ENCODE peak calls at places on chromosomes 12 and 14, in four cellular contexts. D, F, M and N are unnamed samples.

GRCh38 chr12:52634266-52635056 is 16.1 kb upstream of the KRT73 start:
- DNase-seq in F (no peak), M (no peak), D (no peak), N (peak)

GRCh38 chr12:59548930-59549329 is 46.9 kb upstream of the SLC16A7 start:
- DNase-seq in M (no peak), D (no peak), F (no peak), N (no peak)

GRCh38 chr14:33165926-33166289 is 227.2 kb downstream of the NPAS3 start:
- DNase-seq in D (no peak), F (no peak), M (peak), N (no peak)

GRCh38 chr14:36553650-36554260 is 28.7 kb downstream of the NKX2-8 start:
- DNase-seq in F (no peak), D (no peak), M (peak), N (no peak)

GRCh38 chr14:104826197-104826857 is 25.4 kb downstream of the ZBTB42 start:
- DNase-seq in F (peak), D (peak), M (peak), N (peak)

GRCh38 chr12:12319501-12320322 is 30.3 kb downstream of the MANSC1 start:
- DNase-seq in M (no peak), D (no peak), F (no peak), N (no peak)

GRCh38 chr14:101628471-101628966 is 67.2 kb downstream of the DIO3 start:
- DNase-seq in F (peak), M (peak), D (no peak), N (peak)

GRCh38 chr12:56629459-56630179 is 507 bp downstream of the BAZ2A start:
- DNase-seq in D (no peak), F (no peak), M (peak), N (no peak)

GRCh38 chr12:56437430-56438176 is 11.6 kb downstream of the TIMELESS start:
- DNase-seq in M (no peak), F (no peak), D (no peak), N (no peak)

GRCh38 chr14:24095196-24096068 is 1.3 kb downstream of the PCK2 start:
- DNase-seq in F (peak), M (peak), D (peak), N (no peak)

GRCh38 chr12:47838286-47838931 is 18.7 kb upstream of the HDAC7 start:
- DNase-seq in D (no peak), M (peak), F (no peak), N (no peak)

GRCh38 chr12:102475355-102475754 is 5.0 kb downstream of the IGF1 start:
- DNase-seq in F (no peak), D (no peak), M (no peak), N (no peak)

GRCh38 chr14:98103705-98104104 is 1168.3 kb downstream of the BCL11B start:
- DNase-seq in M (peak), D (no peak), F (no peak), N (no peak)

GRCh38 chr12:69097619-69098368 is 141.6 kb upstream of the CPSF6 start:
- DNase-seq in D (no peak), M (no peak), F (no peak), N (no peak)

GRCh38 chr12:124573839-124574786 is 6.7 kb upstream of the NCOR2 start:
- DNase-seq in F (no peak), M (peak), D (no peak), N (no peak)

GRCh38 chr14:88452231-88452630 is 66.8 kb downstream of the SPATA7 start:
- DNase-seq in D (no peak), F (no peak), M (no peak), N (no peak)

GRCh38 chr12:111788178-111788654 is 21.5 kb downstream of the ALDH2 start:
- DNase-seq in M (peak), F (no peak), D (no peak), N (no peak)

GRCh38 chr14:69355955-69356321 is 42.2 kb downstream of the ERH start:
- DNase-seq in M (no peak), D (peak), F (peak), N (no peak)

GRCh38 chr14:37376944-37377609 is 179.3 kb downstream of the MIPOL1 start:
- DNase-seq in M (no peak), D (no peak), F (no peak), N (no peak)

GRCh38 chr12:77377116-77377515 is 311.7 kb upstream of the E2F7 start:
- DNase-seq in M (peak), F (no peak), D (no peak), N (no peak)

GRCh38 chr12:7351177-7351576 is 47.3 kb downstream of the ACSM4 start:
- DNase-seq in M (no peak), D (no peak), F (no peak), N (no peak)

GRCh38 chr14:90445011-90445410 is 48.2 kb downstream of the CALM1 start:
- DNase-seq in D (no peak), F (no peak), M (no peak), N (no peak)

GRCh38 chr12:113850309-113851056 is 115.6 kb downstream of the RBM19 start:
- DNase-seq in M (no peak), F (no peak), D (no peak), N (no peak)

GRCh38 chr12:128819293-128820144 is 4.2 kb downstream of the SLC15A4 start:
- DNase-seq in D (no peak), F (no peak), M (no peak), N (no peak)

GRCh38 chr12:69056743-69057515 is 124.0 kb upstream of the CPM start:
- DNase-seq in M (no peak), D (peak), F (no peak), N (no peak)

GRCh38 chr12:13962699-13963098 is 18.7 kb downstream of the GRIN2B start:
- DNase-seq in D (no peak), M (peak), F (no peak), N (no peak)
- TF ChIP-seq CTCF in D (peak), M (peak), F (no peak), N (peak)

GRCh38 chr14:75306917-75307699 is 28.5 kb downstream of the FOS start:
- DNase-seq in F (no peak), M (peak), D (no peak), N (no peak)
- TF ChIP-seq CTCF in F (no peak), M (peak), D (peak), N (peak)

DNA sequence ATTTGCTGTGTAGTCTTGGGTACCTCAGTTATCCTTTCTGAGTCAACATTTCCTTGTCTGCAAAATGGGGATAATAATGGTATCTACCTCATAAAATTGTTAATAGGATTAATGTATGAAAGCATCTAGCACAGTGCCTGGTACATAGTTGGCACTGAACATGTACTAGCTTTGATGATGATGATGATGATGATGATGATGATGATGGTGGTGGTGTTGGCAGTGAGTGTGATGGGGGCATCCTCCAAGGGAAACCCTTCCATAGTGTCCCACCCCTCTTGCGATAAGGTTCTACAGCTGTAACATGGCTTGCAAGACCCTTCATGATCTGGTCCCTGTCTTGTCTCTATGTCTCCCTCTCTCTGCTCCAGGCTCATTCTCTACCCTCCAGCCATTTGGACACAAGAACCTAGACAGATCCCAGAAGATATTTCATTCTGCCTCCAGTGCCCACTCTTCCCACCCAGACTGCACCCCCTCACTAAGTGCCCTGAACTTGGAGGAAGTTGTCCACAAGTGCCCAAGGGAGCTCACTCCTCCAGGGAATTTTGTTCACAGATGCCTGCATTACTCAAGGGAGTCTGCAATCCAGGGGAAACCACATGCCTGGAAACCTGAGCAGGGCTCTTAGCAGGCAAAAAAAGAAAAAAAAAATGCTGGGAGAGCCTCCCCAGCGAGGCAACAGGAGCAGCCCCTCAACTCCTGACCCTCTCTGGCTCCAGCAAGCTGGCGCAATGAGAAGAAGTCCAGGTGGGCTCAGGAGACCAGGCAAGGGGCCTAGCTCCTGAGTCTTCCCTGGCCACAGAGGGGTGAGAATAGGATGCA is 10.1 kb upstream of the BDKRB1 start:
- DNase-seq in D (no peak), M (no peak), F (no peak), N (no peak)
- TF ChIP-seq CTCF in D (no peak), M (no peak), F (no peak), N (no peak)

DNA sequence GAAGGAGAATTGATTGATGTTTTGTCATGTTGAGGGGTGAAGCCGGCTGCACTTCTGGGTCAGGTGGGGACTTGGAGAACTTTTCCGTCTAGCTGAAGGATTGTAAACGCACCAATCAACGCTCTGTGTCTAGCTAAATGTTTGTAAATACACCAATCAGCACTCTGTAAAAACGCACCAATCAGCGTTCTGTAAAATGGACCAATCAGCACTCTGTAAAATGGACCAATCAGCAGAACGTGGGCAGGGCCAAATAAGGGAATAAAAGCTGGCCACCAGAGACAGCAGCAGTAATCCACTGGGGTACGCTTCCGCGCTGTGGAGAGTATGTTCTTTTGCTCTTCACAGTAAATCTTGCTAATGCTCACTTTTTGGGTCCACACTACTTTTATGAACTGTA is 384.1 kb downstream of the FOXG1 start:
- DNase-seq in M (no peak), F (no peak), D (no peak), N (no peak)
- TF ChIP-seq CTCF in M (no peak), F (no peak), D (no peak), N (no peak)